ENCODE peak calls at places on chromosome 15, in six cellular contexts. One of them, this sample, is unnamed.

GRCh38 chr15:47963265-47963664 is 157.5 kb upstream of the SLC24A5 start:
- DNase-seq in Right ventricle myocardium superior: no peak
- DNase-seq in fibroblast of pulmonary artery: no peak
- DNase-seq in activated naive CD4-positive, alpha-beta T cell: no peak
- DNase-seq in hippocampal formation: no peak
- DNase-seq in adrenal gland: no peak
- DNase-seq in this sample: no peak

GRCh38 chr15:78178056-78178455 is 28.9 kb downstream of the IDH3A start:
- DNase-seq in Right ventricle myocardium superior: no peak
- DNase-seq in fibroblast of pulmonary artery: no peak
- DNase-seq in activated naive CD4-positive, alpha-beta T cell: no peak
- DNase-seq in adrenal gland: no peak
- DNase-seq in hippocampal formation: no peak
- DNase-seq in this sample: no peak

GRCh38 chr15:90799639-90800038 is 68.7 kb upstream of the FURIN start:
- DNase-seq in Right ventricle myocardium superior: no peak
- DNase-seq in hippocampal formation: no peak
- DNase-seq in fibroblast of pulmonary artery: no peak
- DNase-seq in activated naive CD4-positive, alpha-beta T cell: no peak
- DNase-seq in adrenal gland: no peak
- DNase-seq in this sample: no peak

GRCh38 chr15:72312605-72313447 is 7.1 kb downstream of the CELF6 start:
- DNase-seq in hippocampal formation: peak
- DNase-seq in adrenal gland: peak
- DNase-seq in Right ventricle myocardium superior: peak
- DNase-seq in activated naive CD4-positive, alpha-beta T cell: no peak
- DNase-seq in fibroblast of pulmonary artery: peak
- DNase-seq in this sample: peak

GRCh38 chr15:60957111-60957510 is 272.0 kb downstream of the RORA start:
- DNase-seq in fibroblast of pulmonary artery: no peak
- DNase-seq in adrenal gland: no peak
- DNase-seq in hippocampal formation: no peak
- DNase-seq in activated naive CD4-positive, alpha-beta T cell: no peak
- DNase-seq in Right ventricle myocardium superior: no peak
- DNase-seq in this sample: no peak

GRCh38 chr15:42057744-42058646 is 36.4 kb downstream of the PLA2G4D start:
- DNase-seq in activated naive CD4-positive, alpha-beta T cell: no peak
- DNase-seq in hippocampal formation: no peak
- DNase-seq in fibroblast of pulmonary artery: no peak
- DNase-seq in Right ventricle myocardium superior: no peak
- DNase-seq in adrenal gland: no peak
- DNase-seq in this sample: no peak

GRCh38 chr15:92576597-92577200 is 78.9 kb downstream of the FAM174B start:
- DNase-seq in hippocampal formation: no peak
- DNase-seq in adrenal gland: no peak
- DNase-seq in Right ventricle myocardium superior: no peak
- DNase-seq in activated naive CD4-positive, alpha-beta T cell: no peak
- DNase-seq in fibroblast of pulmonary artery: no peak
- DNase-seq in this sample: no peak

GRCh38 chr15:45187578-45187893 is 230 bp downstream of the SHF start:
- DNase-seq in adrenal gland: no peak
- DNase-seq in hippocampal formation: no peak
- DNase-seq in activated naive CD4-positive, alpha-beta T cell: no peak
- DNase-seq in Right ventricle myocardium superior: no peak
- DNase-seq in fibroblast of pulmonary artery: no peak
- DNase-seq in this sample: no peak

GRCh38 chr15:39361497-39361896 is 219.4 kb upstream of the THBS1 start:
- DNase-seq in Right ventricle myocardium superior: no peak
- DNase-seq in fibroblast of pulmonary artery: peak
- DNase-seq in activated naive CD4-positive, alpha-beta T cell: no peak
- DNase-seq in adrenal gland: no peak
- DNase-seq in hippocampal formation: no peak
- DNase-seq in this sample: no peak

GRCh38 chr15:75068748-75069147 is 45.4 kb downstream of the PPCDC start:
- DNase-seq in adrenal gland: no peak
- DNase-seq in hippocampal formation: no peak
- DNase-seq in Right ventricle myocardium superior: no peak
- DNase-seq in fibroblast of pulmonary artery: no peak
- DNase-seq in activated naive CD4-positive, alpha-beta T cell: no peak
- DNase-seq in this sample: no peak

GRCh38 chr15:74451861-74452835 is 8.8 kb downstream of the UBL7 start:
- DNase-seq in hippocampal formation: no peak
- DNase-seq in Right ventricle myocardium superior: no peak
- DNase-seq in adrenal gland: no peak
- DNase-seq in activated naive CD4-positive, alpha-beta T cell: no peak
- DNase-seq in fibroblast of pulmonary artery: no peak
- DNase-seq in this sample: no peak

GRCh38 chr15:74202461-74203401 is at the start of gene STRA6:
- DNase-seq in activated naive CD4-positive, alpha-beta T cell: no peak
- DNase-seq in hippocampal formation: no peak
- DNase-seq in fibroblast of pulmonary artery: no peak
- DNase-seq in Right ventricle myocardium superior: no peak
- DNase-seq in adrenal gland: no peak
- DNase-seq in this sample: peak

GRCh38 chr15:36506733-36507356 is 72.6 kb upstream of the CDIN1 start:
- DNase-seq in fibroblast of pulmonary artery: no peak
- DNase-seq in adrenal gland: no peak
- DNase-seq in Right ventricle myocardium superior: no peak
- DNase-seq in activated naive CD4-positive, alpha-beta T cell: no peak
- DNase-seq in hippocampal formation: no peak
- DNase-seq in this sample: no peak

GRCh38 chr15:51533672-51534398 is 88.7 kb downstream of the DMXL2 start:
- DNase-seq in activated naive CD4-positive, alpha-beta T cell: no peak
- DNase-seq in adrenal gland: no peak
- DNase-seq in hippocampal formation: no peak
- DNase-seq in Right ventricle myocardium superior: no peak
- DNase-seq in fibroblast of pulmonary artery: no peak
- DNase-seq in this sample: no peak

GRCh38 chr15:58605931-58606330 is 143.6 kb downstream of the ADAM10 start:
- DNase-seq in hippocampal formation: no peak
- DNase-seq in Right ventricle myocardium superior: no peak
- DNase-seq in activated naive CD4-positive, alpha-beta T cell: no peak
- DNase-seq in adrenal gland: no peak
- DNase-seq in fibroblast of pulmonary artery: no peak
- DNase-seq in this sample: no peak

GRCh38 chr15:67823371-67824156 is 1.7 kb upstream of the SKOR1 start:
- DNase-seq in activated naive CD4-positive, alpha-beta T cell: no peak
- DNase-seq in Right ventricle myocardium superior: no peak
- DNase-seq in adrenal gland: no peak
- DNase-seq in fibroblast of pulmonary artery: no peak
- DNase-seq in hippocampal formation: no peak
- DNase-seq in this sample: no peak

GRCh38 chr15:47788685-47789084 is 71.4 kb downstream of the SEMA6D start:
- DNase-seq in activated naive CD4-positive, alpha-beta T cell: no peak
- DNase-seq in adrenal gland: no peak
- DNase-seq in Right ventricle myocardium superior: no peak
- DNase-seq in hippocampal formation: no peak
- DNase-seq in fibroblast of pulmonary artery: no peak
- DNase-seq in this sample: no peak

GRCh38 chr15:60573936-60574335 is 95.0 kb upstream of the ICE2 start:
- DNase-seq in hippocampal formation: no peak
- DNase-seq in Right ventricle myocardium superior: no peak
- DNase-seq in adrenal gland: no peak
- DNase-seq in fibroblast of pulmonary artery: no peak
- DNase-seq in activated naive CD4-positive, alpha-beta T cell: no peak
- DNase-seq in this sample: no peak

GRCh38 chr15:32042269-32042996 is 12.1 kb downstream of the CHRNA7 start:
- DNase-seq in fibroblast of pulmonary artery: no peak
- DNase-seq in activated naive CD4-positive, alpha-beta T cell: no peak
- DNase-seq in hippocampal formation: no peak
- DNase-seq in Right ventricle myocardium superior: no peak
- DNase-seq in adrenal gland: no peak
- DNase-seq in this sample: no peak

GRCh38 chr15:73518876-73519594 is 76.1 kb downstream of the REC114 start:
- DNase-seq in activated naive CD4-positive, alpha-beta T cell: no peak
- DNase-seq in Right ventricle myocardium superior: no peak
- DNase-seq in hippocampal formation: no peak
- DNase-seq in fibroblast of pulmonary artery: no peak
- DNase-seq in adrenal gland: no peak
- DNase-seq in this sample: no peak

GRCh38 chr15:96345560-96346389 is 15.3 kb downstream of the NR2F2 start:
- DNase-seq in fibroblast of pulmonary artery: peak
- DNase-seq in activated naive CD4-positive, alpha-beta T cell: no peak
- DNase-seq in adrenal gland: peak
- DNase-seq in Right ventricle myocardium superior: peak
- DNase-seq in hippocampal formation: peak
- DNase-seq in this sample: peak

GRCh38 chr15:48596415-48596814 is 49.1 kb downstream of the FBN1 start:
- DNase-seq in hippocampal formation: no peak
- DNase-seq in activated naive CD4-positive, alpha-beta T cell: no peak
- DNase-seq in adrenal gland: no peak
- DNase-seq in Right ventricle myocardium superior: no peak
- DNase-seq in fibroblast of pulmonary artery: peak
- DNase-seq in this sample: no peak

GRCh38 chr15:50137330-50137761 is 18.3 kb upstream of the ATP8B4 start:
- DNase-seq in activated naive CD4-positive, alpha-beta T cell: no peak
- DNase-seq in Right ventricle myocardium superior: no peak
- DNase-seq in hippocampal formation: no peak
- DNase-seq in fibroblast of pulmonary artery: peak
- DNase-seq in adrenal gland: peak
- DNase-seq in this sample: peak

GRCh38 chr15:90336705-90337141 is 15.4 kb upstream of the ZNF774 start:
- DNase-seq in fibroblast of pulmonary artery: no peak
- DNase-seq in adrenal gland: peak
- DNase-seq in activated naive CD4-positive, alpha-beta T cell: no peak
- DNase-seq in Right ventricle myocardium superior: no peak
- DNase-seq in hippocampal formation: no peak
- DNase-seq in this sample: peak

GRCh38 chr15:68812596-68813548 is 7.8 kb downstream of the ANP32A start:
- DNase-seq in adrenal gland: no peak
- DNase-seq in activated naive CD4-positive, alpha-beta T cell: no peak
- DNase-seq in Right ventricle myocardium superior: no peak
- DNase-seq in hippocampal formation: no peak
- DNase-seq in fibroblast of pulmonary artery: peak
- DNase-seq in this sample: no peak

GRCh38 chr15:99096894-99097426 is 7.9 kb upstream of the SYNM start:
- DNase-seq in hippocampal formation: no peak
- DNase-seq in activated naive CD4-positive, alpha-beta T cell: no peak
- DNase-seq in Right ventricle myocardium superior: no peak
- DNase-seq in adrenal gland: no peak
- DNase-seq in fibroblast of pulmonary artery: no peak
- DNase-seq in this sample: no peak

GRCh38 chr15:68565701-68566100 is 13.1 kb upstream of the CORO2B start:
- DNase-seq in Right ventricle myocardium superior: no peak
- DNase-seq in fibroblast of pulmonary artery: no peak
- DNase-seq in hippocampal formation: no peak
- DNase-seq in activated naive CD4-positive, alpha-beta T cell: no peak
- DNase-seq in adrenal gland: no peak
- DNase-seq in this sample: no peak

GRCh38 chr15:65841121-65841930 is 28.0 kb upstream of the RAB11A start:
- DNase-seq in fibroblast of pulmonary artery: peak
- DNase-seq in adrenal gland: peak
- DNase-seq in activated naive CD4-positive, alpha-beta T cell: no peak
- DNase-seq in hippocampal formation: no peak
- DNase-seq in Right ventricle myocardium superior: peak
- DNase-seq in this sample: peak

GRCh38 chr15:80141916-80142598 is 10.7 kb upstream of the FAH start:
- DNase-seq in fibroblast of pulmonary artery: no peak
- DNase-seq in hippocampal formation: no peak
- DNase-seq in Right ventricle myocardium superior: no peak
- DNase-seq in adrenal gland: no peak
- DNase-seq in activated naive CD4-positive, alpha-beta T cell: no peak
- DNase-seq in this sample: no peak

GRCh38 chr15:67109141-67110034 is 44.0 kb downstream of the SMAD3 start:
- DNase-seq in hippocampal formation: no peak
- DNase-seq in adrenal gland: peak
- DNase-seq in fibroblast of pulmonary artery: peak
- DNase-seq in Right ventricle myocardium superior: peak
- DNase-seq in activated naive CD4-positive, alpha-beta T cell: no peak
- DNase-seq in this sample: peak

GRCh38 chr15:80234883-80235282 is 17.1 kb downstream of the CTXND1 start:
- DNase-seq in activated naive CD4-positive, alpha-beta T cell: no peak
- DNase-seq in Right ventricle myocardium superior: peak
- DNase-seq in adrenal gland: peak
- DNase-seq in hippocampal formation: no peak
- DNase-seq in fibroblast of pulmonary artery: peak
- DNase-seq in this sample: peak

GRCh38 chr15:52200831-52201365 is 9.7 kb upstream of the GNB5 start:
- DNase-seq in hippocampal formation: no peak
- DNase-seq in activated naive CD4-positive, alpha-beta T cell: no peak
- DNase-seq in adrenal gland: no peak
- DNase-seq in Right ventricle myocardium superior: no peak
- DNase-seq in fibroblast of pulmonary artery: peak
- DNase-seq in this sample: peak

GRCh38 chr15:69388259-69388658 is 25.9 kb upstream of the KIF23 start:
- DNase-seq in hippocampal formation: no peak
- DNase-seq in activated naive CD4-positive, alpha-beta T cell: no peak
- DNase-seq in adrenal gland: peak
- DNase-seq in Right ventricle myocardium superior: no peak
- DNase-seq in fibroblast of pulmonary artery: no peak
- DNase-seq in this sample: peak

GRCh38 chr15:65329298-65329990 is 25.0 kb downstream of the RNU5B-1 start:
- DNase-seq in Right ventricle myocardium superior: no peak
- DNase-seq in hippocampal formation: no peak
- DNase-seq in fibroblast of pulmonary artery: no peak
- DNase-seq in adrenal gland: no peak
- DNase-seq in activated naive CD4-positive, alpha-beta T cell: no peak
- DNase-seq in this sample: no peak

GRCh38 chr15:91308855-91309254 is 208.8 kb downstream of the SV2B start:
- DNase-seq in activated naive CD4-positive, alpha-beta T cell: no peak
- DNase-seq in hippocampal formation: no peak
- DNase-seq in adrenal gland: no peak
- DNase-seq in Right ventricle myocardium superior: no peak
- DNase-seq in fibroblast of pulmonary artery: no peak
- DNase-seq in this sample: no peak

GRCh38 chr15:96402403-96402802 is 71.9 kb downstream of the NR2F2 start:
- DNase-seq in Right ventricle myocardium superior: no peak
- DNase-seq in fibroblast of pulmonary artery: no peak
- DNase-seq in adrenal gland: no peak
- DNase-seq in hippocampal formation: no peak
- DNase-seq in activated naive CD4-positive, alpha-beta T cell: no peak
- DNase-seq in this sample: no peak

This sample was measured in fibroblast of the aortic adventitia.